ENCODE peak calls at places on chromosome 2, in five cellular contexts. F is cardiac muscle cell; W is SW 1271; N is CMK; X is stimulated activated CD8-positive, alpha-beta memory T cell treated with anti-CD3 and anti-CD28 coated beads, Interleukin-15, amount 100 ng/mL, for 48 hours. O is an unnamed sample.

GRCh38 chr2:63843093-63843492 is 1.4 kb downstream of the UGP2 start:
- DNase-seq in F (no peak), W (no peak), N (no peak), X (no peak), O (no peak)

GRCh38 chr2:112772322-112772721 is 7.9 kb upstream of the CKAP2L start:
- DNase-seq in F (no peak), W (no peak), N (no peak), X (no peak), O (no peak)

GRCh38 chr2:188367164-188367563 is 75.5 kb downstream of the GULP1 start:
- DNase-seq in F (no peak), W (no peak), N (no peak), X (no peak), O (no peak)

GRCh38 chr2:69306897-69307695 is 79.9 kb downstream of the GFPT1 start:
- DNase-seq in F (peak), W (peak), N (peak), X (peak), O (peak)

GRCh38 chr2:18154812-18155211 is 276.3 kb downstream of the KCNS3 start:
- DNase-seq in F (no peak), W (no peak), N (no peak), X (no peak), O (no peak)

GRCh38 chr2:191877875-191878274 is 31.0 kb upstream of the CAVIN2 start:
- DNase-seq in F (no peak), W (no peak), N (no peak), X (no peak), O (no peak)

GRCh38 chr2:230575640-230576324 is 136.9 kb upstream of the CAB39 start:
- DNase-seq in F (no peak), W (no peak), N (no peak), X (peak), O (no peak)

GRCh38 chr2:159072795-159073194 is 104.4 kb downstream of the TANC1 start:
- DNase-seq in F (peak), W (no peak), N (no peak), X (no peak), O (no peak)

GRCh38 chr2:121293450-121294325 is 8.7 kb upstream of the TFCP2L1 start:
- DNase-seq in F (no peak), W (no peak), N (no peak), X (no peak), O (no peak)

GRCh38 chr2:128372621-128373341 is 54.1 kb upstream of the HS6ST1 start:
- DNase-seq in F (no peak), W (no peak), N (no peak), X (peak), O (no peak)

GRCh38 chr2:207768168-207768890 is 1.4 kb downstream of the FZD5 start:
- DNase-seq in F (peak), W (no peak), N (no peak), X (no peak), O (no peak)

O was measured in GM12891.